ENCODE peak calls at places on chromosomes 3 and 15, in nine cellular contexts. U is transverse colon, E is ovary, J is H1, P is breast epithelium, C is esophagus squamous epithelium, L is adrenal gland, N is endothelial cell of umbilical vein, X is HepG2. G is an unnamed sample.

GRCh38 chr3:165837058-165837525 is at the start of gene BCHE:
- DNase-seq in U (no peak), E (peak; percentile 16), J (no peak), P (no peak), C (no peak), L (peak; percentile 23), N (peak; percentile 78), X (no peak), G (no peak)

GRCh38 chr3:174855002-174855401 is 4.1 kb upstream of the NAALADL2 start:
- DNase-seq in U (no peak), E (no peak), J (no peak), P (no peak), C (no peak), L (no peak), N (no peak), X (no peak), G (no peak)

GRCh38 chr3:47577583-47578118 is 1.0 kb downstream of the CSPG5 start:
- DNase-seq in U (peak; percentile 10), E (no peak), J (no peak), P (no peak), C (no peak), L (peak; percentile 40), N (peak; percentile 30), X (no peak), G (no peak)

GRCh38 chr3:11187678-11188077 is 33.4 kb downstream of the HRH1 start:
- DNase-seq in U (no peak), E (no peak), J (no peak), P (no peak), C (no peak), L (no peak), N (no peak), X (no peak), G (no peak)

GRCh38 chr15:76346666-76347506 is 10.3 kb downstream of the ISL2 start:
- DNase-seq in U (peak; percentile 38), E (no peak), J (no peak), P (no peak), C (no peak), L (no peak), N (peak; percentile 50), X (no peak), G (no peak)

GRCh38 chr3:195106418-195106906 is 164.5 kb downstream of the XXYLT1 start:
- DNase-seq in U (peak; percentile 65), E (peak; percentile 69), J (no peak), P (peak; percentile 65), C (no peak), L (peak; percentile 64), N (peak; percentile 76), X (no peak), G (peak; percentile 71)

GRCh38 chr3:182305881-182306665 is 487.2 kb upstream of the ATP11B start:
- DNase-seq in U (no peak), E (no peak), J (no peak), P (no peak), C (no peak), L (no peak), N (no peak), X (no peak), G (no peak)

GRCh38 chr3:43632269-43632733 is 10.5 kb upstream of the ANO10 start:
- DNase-seq in U (no peak), E (no peak), J (no peak), P (no peak), C (no peak), L (peak; percentile 44), N (peak; percentile 77), X (no peak), G (peak; percentile 17)

GRCh38 chr3:23992051-23992628 is 47.1 kb downstream of the NR1D2 start:
- DNase-seq in U (no peak), E (no peak), J (no peak), P (no peak), C (no peak), L (no peak), N (peak; percentile 98), X (no peak), G (no peak)

GRCh38 chr3:27943106-27943505 is 221.0 kb upstream of the EOMES start:
- DNase-seq in U (no peak), E (no peak), J (no peak), P (no peak), C (no peak), L (peak; percentile 9), N (no peak), X (peak; percentile 16), G (no peak)

GRCh38 chr15:73601449-73602425 is 31.5 kb downstream of the NPTN start:
- DNase-seq in U (peak; percentile 44), E (peak; percentile 71), J (no peak), P (peak; percentile 61), C (no peak), L (peak; percentile 64), N (peak; percentile 53), X (peak; percentile 33), G (peak; percentile 24)

GRCh38 chr3:4849136-4849535 is 130.1 kb upstream of the BHLHE40 start:
- DNase-seq in U (no peak), E (no peak), J (no peak), P (no peak), C (no peak), L (no peak), N (peak; percentile 38), X (no peak), G (no peak)

GRCh38 chr3:98954806-98955205 is 53.3 kb upstream of the DCBLD2 start:
- DNase-seq in U (no peak), E (no peak), J (no peak), P (no peak), C (no peak), L (no peak), N (no peak), X (no peak), G (no peak)

GRCh38 chr15:88913850-88914169 is 631 bp upstream of the MFGE8 start:
- DNase-seq in U (no peak), E (no peak), J (no peak), P (no peak), C (no peak), L (no peak), N (no peak), X (no peak), G (no peak)

GRCh38 chr15:88909956-88910831 is 3.0 kb downstream of the MFGE8 start:
- DNase-seq in U (no peak), E (no peak), J (no peak), P (no peak), C (no peak), L (no peak), N (no peak), X (no peak), G (no peak)

GRCh38 chr15:88911766-88912118 is 1.4 kb downstream of the MFGE8 start:
- DNase-seq in U (no peak), E (no peak), J (no peak), P (no peak), C (no peak), L (no peak), N (no peak), X (no peak), G (no peak)

GRCh38 chr15:88913017-88913849 is at the start of gene MFGE8:
- DNase-seq in U (peak; percentile 69), E (peak; percentile 81), J (peak; percentile 71), P (no peak), C (no peak), L (peak; percentile 57), N (peak; percentile 70), X (peak; percentile 31), G (peak; percentile 67)

GRCh38 chr15:88912500-88912921 is 668 bp downstream of the MFGE8 start:
- DNase-seq in U (no peak), E (peak; percentile 68), J (no peak), P (no peak), C (no peak), L (no peak), N (no peak), X (no peak), G (no peak)
- TF ChIP-seq POLR2A in U (no peak), E (no peak), J (no peak), P (no peak), C (no peak), L (no peak), N (no peak), X (no peak), G (no peak)

DNA sequence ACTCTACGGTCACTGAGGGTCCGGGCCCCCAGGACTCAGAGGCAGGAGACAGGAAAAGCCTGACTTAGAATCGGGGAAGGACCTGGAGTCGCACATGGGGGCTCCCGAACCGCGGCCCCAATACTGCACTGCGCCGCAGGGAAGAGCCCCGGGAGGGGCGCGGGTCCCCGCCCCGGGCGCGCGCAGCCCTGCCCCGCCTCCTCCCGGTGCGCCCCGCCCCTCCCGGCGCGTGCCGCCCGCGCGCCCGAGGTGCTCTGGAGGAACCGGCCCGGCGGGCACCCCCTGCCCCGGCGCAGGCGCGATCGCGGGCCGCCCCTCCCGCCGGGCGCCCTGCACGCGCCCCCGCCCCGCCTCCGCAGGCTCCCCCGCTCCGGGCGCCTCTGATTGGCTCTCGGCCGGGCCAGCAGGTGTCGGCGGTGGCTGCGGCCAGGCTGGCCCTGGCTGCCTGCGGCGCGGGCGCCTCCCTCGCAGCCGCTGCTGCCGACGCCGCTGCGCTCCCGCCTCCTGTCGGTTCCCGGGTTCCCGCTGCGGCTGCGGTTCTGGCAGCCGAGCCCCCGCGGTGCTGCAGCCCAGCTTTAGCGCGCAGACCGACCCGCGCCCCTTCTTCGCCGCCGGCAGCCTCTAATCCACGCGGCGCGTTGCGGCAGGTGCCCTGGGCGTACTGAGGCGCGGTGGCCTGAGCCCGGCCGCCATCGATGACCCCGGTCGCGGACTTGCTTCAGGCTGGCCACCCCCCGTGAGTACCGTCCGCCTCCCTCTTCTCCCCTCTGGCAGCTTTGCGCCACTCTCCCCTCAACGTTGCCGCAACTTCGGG is at the start of gene MYRIP:
- DNase-seq in U (peak; percentile 81), E (peak; percentile 67), J (no peak), P (peak; percentile 54), C (no peak), L (peak; percentile 59), N (peak; percentile 81), X (peak; percentile 32), G (peak; percentile 67)
- TF ChIP-seq POLR2A in U (peak; percentile 28), E (no peak), J (no peak), P (no peak), C (no peak), L (no peak), N (peak; percentile 59), X (no peak), G (no peak)

GRCh38 chr3:171458056-171458856 is 1.9 kb downstream of the TNIK start:
- DNase-seq in U (peak; percentile 74), E (no peak), J (no peak), P (no peak), C (no peak), L (no peak), N (peak; percentile 44), X (no peak), G (peak; percentile 24)
- TF ChIP-seq POLR2A in U (no peak), E (no peak), J (no peak), P (no peak), C (no peak), L (no peak), N (no peak), X (no peak), G (no peak)

DNA sequence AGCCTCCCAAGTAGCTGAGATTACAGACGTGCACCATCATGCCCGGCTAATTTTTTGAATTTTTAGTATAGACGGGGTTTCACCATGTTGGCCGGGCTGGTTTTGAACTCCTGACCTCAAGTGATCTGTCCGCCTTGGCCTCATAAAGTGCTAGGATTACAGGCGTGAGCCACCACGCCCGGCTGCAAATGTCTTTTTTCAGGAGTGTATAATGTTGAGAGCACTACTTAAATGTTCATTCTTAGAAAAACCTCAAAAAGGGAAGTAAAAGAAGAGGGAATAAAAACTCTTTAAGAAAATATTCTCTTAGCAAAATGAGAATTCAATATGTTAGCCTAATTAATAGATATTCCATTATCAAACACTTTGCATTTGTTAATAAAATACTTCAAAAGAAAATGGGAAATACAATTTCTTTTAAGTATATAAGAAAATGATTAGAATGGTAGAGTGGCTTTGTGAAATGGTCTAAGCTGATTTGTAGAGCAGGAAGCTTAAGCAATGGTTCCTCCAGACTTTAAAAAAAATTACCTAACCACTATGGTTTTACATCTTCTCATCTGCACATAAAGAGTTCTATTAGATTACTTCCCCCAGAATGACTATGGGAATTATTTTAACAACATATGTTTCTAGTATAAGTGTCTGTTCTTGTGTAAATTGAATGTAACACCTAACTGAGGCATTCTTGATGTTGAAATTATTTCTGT is 226.7 kb upstream of the ALCAM start:
- DNase-seq in U (no peak), E (no peak), J (no peak), P (no peak), C (no peak), L (no peak), N (no peak), X (no peak), G (no peak)
- TF ChIP-seq POLR2A in U (no peak), E (no peak), J (no peak), P (no peak), C (no peak), L (no peak), N (no peak), X (no peak), G (no peak)

G was measured in erythroblast.